ENCODE peak calls at places on chromosomes 7 and 10, in six cellular contexts. D is suprapubic skin, U is H1, A is IMR-90, V is uterus, N is heart left ventricle. Z is an unnamed sample.

GRCh38 chr7:149477494-149478443 is 16.9 kb upstream of the ZNF777 start:
- DNase-seq in D (no peak), U (no peak), A (no peak), V (no peak), N (no peak), Z (no peak)

GRCh38 chr10:25725917-25726716 is 207.9 kb upstream of the MYO3A start:
- DNase-seq in D (no peak), U (no peak), A (peak), V (no peak), N (no peak), Z (no peak)

GRCh38 chr7:90952649-90952991 is 311.6 kb upstream of the FZD1 start:
- DNase-seq in D (no peak), U (no peak), A (no peak), V (no peak), N (no peak), Z (no peak)

GRCh38 chr10:53491774-53492173 is 719.2 kb upstream of the MBL2 start:
- DNase-seq in D (no peak), U (no peak), A (no peak), V (no peak), N (no peak), Z (no peak)

GRCh38 chr7:115004121-115004520 is 82.2 kb downstream of the MDFIC start:
- DNase-seq in D (no peak), U (no peak), A (peak), V (no peak), N (no peak), Z (no peak)

GRCh38 chr7:137592232-137592896 is 248.8 kb upstream of the PTN start:
- DNase-seq in D (no peak), U (peak), A (peak), V (peak), N (peak), Z (peak)

GRCh38 chr10:91172348-91172747 is 48.1 kb upstream of the PCGF5 start:
- DNase-seq in D (no peak), U (no peak), A (no peak), V (no peak), N (no peak), Z (no peak)

GRCh38 chr10:70864940-70865339 is 23.4 kb downstream of the PCBD1 start:
- DNase-seq in D (no peak), U (no peak), A (no peak), V (no peak), N (no peak), Z (no peak)

GRCh38 chr7:71982847-71983246 is 429.3 kb downstream of the CALN1 start:
- DNase-seq in D (no peak), U (no peak), A (no peak), V (no peak), N (no peak), Z (no peak)

GRCh38 chr7:138797715-138798320 is at the start of the genes ATP6V0A4 and TMEM213:
- DNase-seq in D (peak), U (peak), A (no peak), V (no peak), N (no peak), Z (no peak)

GRCh38 chr7:85887133-85887532 is 700.3 kb upstream of the SEMA3D start:
- DNase-seq in D (no peak), U (no peak), A (no peak), V (no peak), N (no peak), Z (no peak)

GRCh38 chr7:99194301-99194700 is 13.6 kb downstream of the KPNA7 start:
- DNase-seq in D (no peak), U (no peak), A (no peak), V (no peak), N (no peak), Z (no peak)

GRCh38 chr7:111090834-111091233 is at the start of gene LRRN3:
- DNase-seq in D (no peak), U (no peak), A (peak), V (no peak), N (peak), Z (peak)

GRCh38 chr10:60283397-60283796 is 106.3 kb downstream of the ANK3 start:
- DNase-seq in D (no peak), U (no peak), A (peak), V (no peak), N (no peak), Z (no peak)

GRCh38 chr7:99791021-99791420 is 7.0 kb upstream of the CYP3A4 start:
- DNase-seq in D (no peak), U (no peak), A (peak), V (no peak), N (no peak), Z (no peak)

GRCh38 chr10:117899181-117899683 is 147.5 kb downstream of the RAB11FIP2 start:
- DNase-seq in D (no peak), U (no peak), A (no peak), V (no peak), N (no peak), Z (no peak)

GRCh38 chr7:22121702-22122474 is 176.2 kb upstream of the CDCA7L start:
- DNase-seq in D (no peak), U (no peak), A (peak), V (no peak), N (peak), Z (no peak)

GRCh38 chr10:32000937-32001336 is 55.3 kb downstream of the KIF5B start:
- DNase-seq in D (no peak), U (no peak), A (peak), V (no peak), N (no peak), Z (no peak)

GRCh38 chr10:635088-635861 is 54.2 kb downstream of the DIP2C start:
- DNase-seq in D (peak), U (no peak), A (no peak), V (no peak), N (no peak), Z (no peak)

GRCh38 chr7:18425227-18425626 is 70.3 kb upstream of the HDAC9 start:
- DNase-seq in D (no peak), U (no peak), A (no peak), V (no peak), N (no peak), Z (no peak)

GRCh38 chr7:136870799-136871487 is 2.5 kb downstream of the CHRM2 start:
- DNase-seq in D (no peak), U (peak), A (no peak), V (no peak), N (peak), Z (peak)

GRCh38 chr10:47261121-47261520 is 38.9 kb upstream of the GDF10 start:
- DNase-seq in D (no peak), U (peak), A (no peak), V (no peak), N (no peak), Z (no peak)

GRCh38 chr7:43834463-43835251 is 34.7 kb downstream of the MRPS24 start:
- DNase-seq in D (no peak), U (no peak), A (peak), V (no peak), N (no peak), Z (no peak)

GRCh38 chr10:28315140-28315539 is 12.3 kb upstream of the MPP7 start:
- DNase-seq in D (no peak), U (no peak), A (no peak), V (no peak), N (no peak), Z (no peak)

GRCh38 chr7:139950881-139951525 is 111.7 kb downstream of the PARP12 start:
- DNase-seq in D (no peak), U (no peak), A (no peak), V (no peak), N (no peak), Z (no peak)

DNA sequence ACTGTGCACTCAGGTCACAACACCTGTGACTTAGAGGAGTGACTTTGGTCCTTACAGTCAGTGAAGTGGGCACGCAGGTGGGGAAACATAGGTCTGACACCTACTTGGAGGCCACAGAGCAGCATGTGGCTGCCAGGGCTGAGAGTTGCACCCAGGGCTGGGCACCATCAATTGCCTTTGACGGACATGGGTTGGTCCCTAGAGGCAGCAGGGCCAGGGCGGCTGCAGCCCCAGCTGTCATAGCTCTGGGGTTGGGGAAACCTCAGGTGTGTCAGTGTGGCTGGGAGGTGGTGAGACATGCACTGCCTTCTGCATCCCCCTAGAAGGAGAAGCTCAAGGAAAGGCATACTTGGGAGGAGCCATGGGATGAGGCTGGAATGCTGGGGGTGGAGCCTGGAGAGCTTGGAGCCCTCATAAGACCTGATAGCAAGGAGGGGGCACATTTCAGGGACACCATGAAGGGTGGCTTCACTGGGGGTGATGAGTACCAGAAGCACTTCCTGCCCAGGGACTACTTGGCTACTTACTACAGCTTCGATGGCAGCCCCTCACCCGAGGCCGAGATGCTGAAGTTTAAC is at the start of gene INMT:
- DNase-seq in D (no peak), U (no peak), A (no peak), V (peak), N (peak), Z (no peak)
- TF ChIP-seq POLR2A in D (no peak), U (no peak), A (no peak), V (no peak), N (no peak), Z (peak)

DNA sequence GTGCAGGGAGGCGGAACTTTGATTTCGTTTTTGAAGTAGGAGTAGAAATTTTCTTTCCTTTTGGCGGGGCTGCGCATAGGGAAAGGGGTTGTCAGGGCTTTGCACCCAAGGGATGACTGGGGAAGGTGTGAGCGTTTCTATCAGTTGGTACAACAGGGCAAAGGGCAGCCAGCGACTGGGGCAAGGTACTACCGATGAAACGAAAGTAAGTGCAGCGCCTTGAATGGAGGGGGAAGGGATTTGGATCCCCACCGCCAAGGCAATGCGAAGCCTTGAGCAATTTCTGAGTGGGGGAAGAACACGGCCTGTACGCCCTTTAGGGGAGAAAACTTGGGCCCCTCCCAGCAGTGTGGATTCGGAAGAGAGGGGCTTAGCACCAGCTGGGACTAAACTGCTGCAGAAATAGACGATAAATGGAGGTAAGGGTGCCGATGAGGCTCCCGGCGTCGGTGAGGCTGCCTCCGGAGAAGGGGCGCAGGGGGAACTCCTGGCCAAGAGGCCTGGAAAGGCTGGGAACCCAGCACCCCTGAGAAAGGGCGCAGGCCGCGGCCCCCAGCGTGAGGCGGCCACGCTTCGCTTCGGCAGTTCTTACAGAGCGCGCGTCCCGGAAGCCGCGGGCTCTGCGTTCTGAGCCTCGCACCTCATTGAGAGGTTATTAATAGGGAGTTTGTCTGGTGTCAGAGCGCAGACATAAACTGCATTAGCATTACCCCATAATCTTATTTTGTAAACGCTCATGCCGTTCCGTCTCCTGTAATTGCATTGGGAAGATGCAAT is 10.0 kb upstream of the TLX1 start:
- DNase-seq in D (no peak), U (no peak), A (no peak), V (no peak), N (no peak), Z (peak)
- TF ChIP-seq POLR2A in D (no peak), U (no peak), A (no peak), V (no peak), N (no peak), Z (peak)

DNA sequence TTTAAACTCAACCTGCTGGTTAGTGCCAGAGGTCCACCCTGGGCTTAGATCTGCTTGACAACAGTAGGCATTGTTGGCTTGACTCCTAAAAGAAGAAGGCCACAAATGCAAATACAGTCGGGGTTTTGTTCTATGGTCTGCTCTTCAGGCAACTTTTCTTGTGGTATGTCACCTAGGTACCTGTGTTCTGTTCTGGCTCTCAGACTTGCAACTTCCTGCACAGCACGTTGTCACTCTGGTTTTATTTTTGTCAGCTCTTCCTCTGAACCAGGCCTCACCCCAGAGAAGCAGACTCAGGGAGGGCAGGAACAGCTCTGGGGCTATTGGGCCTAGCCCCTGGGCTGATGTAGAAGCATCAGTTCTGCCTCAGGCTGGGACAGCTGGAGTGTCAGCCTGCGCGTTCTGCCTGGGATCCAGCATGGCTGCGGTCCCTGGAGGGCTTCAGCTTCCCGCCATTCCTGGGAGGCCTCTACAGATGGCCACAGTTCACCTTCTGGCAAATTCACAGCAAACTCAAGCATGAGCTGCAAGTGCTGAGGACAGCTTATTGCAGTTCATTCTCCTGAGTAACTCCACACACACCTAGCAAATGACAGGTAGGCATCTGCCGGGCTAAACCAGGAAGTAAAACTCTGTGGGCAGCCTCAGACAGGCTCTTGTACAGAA is 11.0 kb upstream of the PDCD4 start:
- DNase-seq in D (no peak), U (peak), A (no peak), V (no peak), N (no peak), Z (no peak)
- TF ChIP-seq POLR2A in D (no peak), U (no peak), A (no peak), V (no peak), N (no peak), Z (no peak)

GRCh38 chr7:82229164-82229563 is 214.4 kb downstream of the CACNA2D1 start:
- DNase-seq in D (no peak), U (no peak), A (no peak), V (no peak), N (no peak), Z (no peak)

GRCh38 chr7:82226191-82226590 is 217.4 kb downstream of the CACNA2D1 start:
- DNase-seq in D (no peak), U (no peak), A (no peak), V (no peak), N (no peak), Z (no peak)

GRCh38 chr7:82221152-82221674 is 222.4 kb downstream of the CACNA2D1 start:
- DNase-seq in D (no peak), U (no peak), A (peak), V (no peak), N (no peak), Z (no peak)

GRCh38 chr7:82223580-82223979 is 220.0 kb downstream of the CACNA2D1 start:
- DNase-seq in D (no peak), U (no peak), A (no peak), V (no peak), N (no peak), Z (no peak)
- TF ChIP-seq POLR2A in D (no peak), U (no peak), A (no peak), V (no peak), N (no peak), Z (no peak)

GRCh38 chr7:157433628-157434027 is 96.8 kb downstream of the DNAJB6 start:
- DNase-seq in D (no peak), U (peak), A (no peak), V (no peak), N (no peak), Z (no peak)

GRCh38 chr7:157434231-157434630 is 97.4 kb downstream of the DNAJB6 start:
- DNase-seq in D (no peak), U (peak), A (no peak), V (no peak), N (no peak), Z (no peak)

GRCh38 chr7:157436076-157436475 is 99.3 kb downstream of the DNAJB6 start:
- DNase-seq in D (no peak), U (no peak), A (no peak), V (no peak), N (no peak), Z (no peak)

GRCh38 chr7:157432957-157433576 is 96.3 kb downstream of the DNAJB6 start:
- DNase-seq in D (no peak), U (peak), A (peak), V (no peak), N (peak), Z (no peak)

GRCh38 chr7:157434701-157435100 is 97.9 kb downstream of the DNAJB6 start:
- DNase-seq in D (no peak), U (peak), A (no peak), V (no peak), N (no peak), Z (no peak)
- TF ChIP-seq POLR2A in D (no peak), U (no peak), A (no peak), V (no peak), N (no peak), Z (no peak)

GRCh38 chr10:13206091-13206490 is 28.1 kb downstream of the UCMA start:
- DNase-seq in D (no peak), U (no peak), A (no peak), V (no peak), N (no peak), Z (no peak)

GRCh38 chr10:13201132-13201531 is 33.0 kb downstream of the UCMA start:
- DNase-seq in D (no peak), U (no peak), A (peak), V (no peak), N (no peak), Z (no peak)

DNA sequence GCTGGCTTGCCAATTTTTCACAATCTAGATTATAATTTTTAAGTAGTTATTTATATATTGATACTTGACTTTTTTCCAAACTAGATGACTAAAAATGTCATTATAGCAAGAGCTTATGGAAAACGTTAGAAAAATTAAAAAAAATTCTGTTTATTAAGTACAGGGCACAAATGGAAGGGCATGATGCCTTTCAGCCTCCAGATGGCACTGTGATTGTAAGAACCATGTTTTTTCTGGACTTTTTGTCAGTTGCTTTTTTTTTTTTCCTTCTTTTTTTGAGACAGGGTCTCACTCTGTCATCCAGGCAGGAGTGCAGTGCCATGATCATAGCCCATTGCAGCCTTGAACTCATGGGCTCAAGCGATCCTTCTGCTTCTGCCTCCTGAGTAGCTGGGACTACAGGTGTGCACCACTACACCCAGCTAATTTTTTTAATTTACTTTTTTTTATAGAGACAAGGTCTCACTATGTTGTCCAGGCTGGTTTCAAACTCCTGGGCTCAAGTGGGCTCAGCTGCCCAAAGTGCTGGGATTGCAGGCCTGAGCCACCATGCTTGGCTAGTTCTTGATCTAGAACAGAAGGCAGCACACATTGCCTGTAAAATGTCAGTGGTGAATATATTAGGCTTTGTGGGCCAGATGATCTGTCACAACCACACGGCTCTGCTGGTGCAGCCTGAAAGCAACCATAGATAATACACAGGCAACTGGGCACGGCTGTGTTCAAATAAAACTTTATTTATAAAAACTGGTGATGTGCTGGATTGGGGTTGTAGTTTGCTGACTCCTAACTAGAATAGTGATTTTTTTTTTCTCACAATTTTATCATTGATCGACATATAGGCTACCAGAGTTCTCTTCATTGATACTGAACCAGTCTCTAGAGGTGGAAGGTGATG is 27.4 kb downstream of the UCMA start:
- DNase-seq in D (no peak), U (no peak), A (peak), V (no peak), N (no peak), Z (no peak)
- TF ChIP-seq POLR2A in D (no peak), U (no peak), A (no peak), V (no peak), N (no peak), Z (no peak)